ENCODE peak calls at places on chromosomes 13 and 19, in seven cellular contexts. X is endothelial cell, M is lung, U is BE2C, H is astrocyte of the spinal cord, Q is Calu3, B is progenitor cell of endocrine pancreas. I is an unnamed sample.

GRCh38 chr19:8305798-8306197 is 2.4 kb downstream of the CD320 start:
- DNase-seq in B (peak; percentile 5), M (peak; percentile 17), U (peak; percentile 2), X (no peak), H (no peak), Q (no peak), I (peak; percentile 68)

GRCh38 chr13:43261018-43261417 is 237.6 kb downstream of the DNAJC15 start:
- DNase-seq in M (no peak), X (no peak), Q (no peak), U (no peak), H (peak; percentile 49), B (no peak), I (no peak)

GRCh38 chr13:43094901-43095300 is 71.5 kb downstream of the DNAJC15 start:
- DNase-seq in X (no peak), U (no peak), H (no peak), Q (no peak), M (no peak), B (no peak), I (no peak)

GRCh38 chr13:34356686-34357434 is 538.9 kb downstream of the RFC3 start:
- DNase-seq in M (no peak), H (no peak), X (no peak), Q (no peak), B (no peak), U (no peak), I (no peak)

GRCh38 chr19:47891923-47892666 is 6.0 kb upstream of the SULT2A1 start:
- DNase-seq in H (no peak), Q (no peak), B (no peak), U (peak; percentile 40), X (peak; percentile 13), M (no peak), I (no peak)

GRCh38 chr19:40960780-40961179 is 30.3 kb upstream of the CYP2B6 start:
- DNase-seq in M (no peak), B (no peak), U (no peak), Q (no peak), X (no peak), H (no peak), I (no peak)

GRCh38 chr13:110309661-110310524 is 2.8 kb downstream of the COL4A2 start:
- DNase-seq in B (no peak), H (no peak), Q (no peak), U (no peak), X (no peak), M (no peak), I (no peak)

GRCh38 chr13:66644855-66645460 is 585.2 kb downstream of the PCDH9 start:
- DNase-seq in B (no peak), X (no peak), Q (no peak), U (no peak), H (no peak), M (no peak), I (no peak)

GRCh38 chr13:76293751-76294150 is 592.5 kb downstream of the KCTD12 start:
- DNase-seq in U (no peak), B (no peak), M (no peak), Q (no peak), X (no peak), H (no peak), I (no peak)

GRCh38 chr13:66200555-66200954 is 1029.6 kb downstream of the PCDH9 start:
- DNase-seq in B (no peak), Q (no peak), M (no peak), X (no peak), U (no peak), H (no peak), I (no peak)

GRCh38 chr13:76672422-76672821 is 213.8 kb downstream of the KCTD12 start:
- DNase-seq in U (no peak), B (no peak), Q (no peak), X (no peak), H (peak; percentile 71), M (no peak), I (no peak)

GRCh38 chr13:109816112-109816978 is 30.0 kb upstream of the IRS2 start:
- DNase-seq in X (no peak), B (no peak), M (no peak), Q (no peak), U (no peak), H (no peak), I (no peak)

GRCh38 chr13:94947965-94948371 is 235.6 kb upstream of the SOX21 start:
- DNase-seq in Q (no peak), B (no peak), X (no peak), M (no peak), H (peak; percentile 58), U (no peak), I (no peak)

GRCh38 chr19:35328851-35329285 is at the start of gene CD22:
- DNase-seq in B (no peak), H (no peak), Q (no peak), M (no peak), U (no peak), X (no peak), I (no peak)

GRCh38 chr13:111561091-111561778 is 240.8 kb downstream of the TEX29 start:
- DNase-seq in U (no peak), X (no peak), H (no peak), Q (no peak), M (no peak), B (no peak), I (no peak)

GRCh38 chr19:57623091-57623490 is 9.0 kb downstream of the ZNF134 start:
- DNase-seq in Q (no peak), U (no peak), M (no peak), H (no peak), B (no peak), X (no peak), I (no peak)

GRCh38 chr19:37932985-37933953 is 26.3 kb downstream of the SIPA1L3 start:
- DNase-seq in Q (peak; percentile 83), U (peak; percentile 53), B (no peak), M (no peak), X (no peak), H (peak; percentile 61), I (no peak)

GRCh38 chr19:1872807-1873523 is 9.6 kb upstream of the KLF16 start:
- DNase-seq in H (no peak), U (no peak), B (no peak), Q (no peak), M (no peak), X (no peak), I (no peak)

GRCh38 chr19:1874554-1875185 is 10.6 kb downstream of the ABHD17A start:
- DNase-seq in X (no peak), H (no peak), B (no peak), M (no peak), U (no peak), Q (no peak), I (no peak)

GRCh38 chr19:1873524-1874473 is 10.4 kb upstream of the KLF16 start:
- DNase-seq in B (no peak), U (peak; percentile 81), X (no peak), Q (no peak), H (no peak), M (no peak), I (no peak)

GRCh38 chr19:1871630-1872029 is 8.3 kb upstream of the KLF16 start:
- DNase-seq in B (no peak), Q (no peak), U (no peak), M (no peak), H (no peak), X (no peak), I (no peak)

DNA sequence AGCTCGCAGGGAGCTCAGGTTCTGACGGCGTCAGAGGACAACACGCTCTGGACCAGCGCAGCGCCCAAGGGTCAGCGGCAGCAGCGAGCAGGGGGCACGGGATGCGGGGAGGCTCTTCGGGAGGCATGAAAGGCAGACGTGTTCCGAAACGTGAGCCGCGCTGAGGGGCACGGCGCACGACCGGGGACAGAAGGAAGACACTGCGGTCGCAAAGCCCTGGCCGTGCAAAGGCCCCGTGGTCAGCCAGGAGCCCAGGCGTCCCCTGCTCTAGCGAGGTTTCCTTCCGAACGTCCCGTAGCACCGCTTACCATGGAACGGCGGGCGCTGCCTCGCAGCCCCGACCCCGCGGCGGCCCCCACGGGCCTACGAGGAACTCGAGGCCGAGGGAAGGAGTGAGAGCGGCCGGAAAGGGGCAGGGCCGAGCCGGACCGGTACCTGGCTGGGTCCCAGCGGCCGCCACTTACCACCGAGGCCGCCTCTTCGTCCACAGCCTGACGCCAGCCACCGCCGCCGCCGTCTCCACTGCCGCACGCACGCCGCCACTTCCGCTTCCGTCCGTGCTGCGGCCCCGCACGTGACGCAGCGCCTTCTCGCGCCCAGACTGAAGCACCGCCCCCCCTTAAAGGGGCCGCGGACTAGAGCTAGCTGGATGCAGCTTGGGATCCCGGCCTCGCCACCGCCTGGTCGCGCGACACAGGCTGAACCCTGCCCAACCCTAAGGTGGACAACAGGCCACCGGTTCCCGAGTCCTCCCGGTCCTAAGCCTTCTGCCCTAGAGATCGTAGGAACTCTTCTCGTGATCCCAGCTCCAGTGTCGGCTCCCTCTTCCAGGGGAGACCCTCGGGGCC is 9.4 kb downstream of the ABHD17A start:
- DNase-seq in B (peak; percentile 76), H (peak; percentile 87), U (peak; percentile 95), X (peak; percentile 91), M (peak; percentile 90), Q (peak; percentile 86), I (peak; percentile 96)
- TF ChIP-seq CTCF in B (no peak), H (no peak), U (no peak), X (no peak), M (no peak), Q (no peak), I (no peak)

DNA sequence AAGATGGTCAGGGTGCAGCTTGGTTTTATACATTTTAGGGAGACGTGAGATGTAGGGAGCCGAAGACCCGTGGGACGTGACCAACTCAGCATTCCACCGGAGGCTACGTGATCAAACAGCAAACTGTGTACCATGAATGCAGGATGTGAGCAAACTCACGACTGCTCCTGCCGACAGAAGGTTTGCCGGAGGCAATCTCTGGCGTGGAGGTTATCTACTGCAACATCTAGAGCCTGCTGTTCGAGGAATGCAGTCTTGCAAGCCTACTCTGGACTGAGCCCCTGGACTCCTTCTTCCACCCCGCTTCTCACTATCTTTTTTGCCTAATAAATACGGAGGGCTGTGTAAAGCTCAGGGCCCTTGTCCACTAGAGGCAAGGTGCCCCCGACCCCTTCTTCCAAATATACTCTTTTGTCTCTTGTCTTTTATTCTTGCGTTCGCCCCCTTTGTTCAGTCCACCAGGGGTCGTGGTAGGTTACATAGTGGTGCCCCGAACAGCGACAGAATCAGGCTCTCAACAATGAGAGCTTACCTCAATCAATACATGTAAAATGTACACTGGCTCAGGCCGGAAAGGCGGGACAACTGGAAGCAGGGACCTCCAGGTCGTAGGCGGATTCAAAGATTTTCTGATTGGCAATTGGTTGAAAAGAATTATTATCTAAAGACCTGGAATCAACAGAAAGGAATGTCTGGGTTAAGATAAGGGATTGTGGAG is 8.9 kb upstream of the OR1I1 start:
- DNase-seq in X (peak; percentile 7), Q (peak; percentile 54), B (no peak), U (peak; percentile 18), H (no peak), M (no peak), I (no peak)
- TF ChIP-seq CTCF in X (no peak), Q (no peak), B (no peak), U (peak; percentile 46), H (no peak), M (no peak), I (no peak)

GRCh38 chr13:46622013-46622917 is 69.3 kb downstream of the LRCH1 start:
- DNase-seq in B (no peak), H (no peak), U (no peak), M (no peak), X (no peak), Q (no peak), I (no peak)
- TF ChIP-seq CTCF in B (no peak), H (no peak), U (no peak), M (no peak), X (no peak), Q (no peak), I (no peak)

DNA sequence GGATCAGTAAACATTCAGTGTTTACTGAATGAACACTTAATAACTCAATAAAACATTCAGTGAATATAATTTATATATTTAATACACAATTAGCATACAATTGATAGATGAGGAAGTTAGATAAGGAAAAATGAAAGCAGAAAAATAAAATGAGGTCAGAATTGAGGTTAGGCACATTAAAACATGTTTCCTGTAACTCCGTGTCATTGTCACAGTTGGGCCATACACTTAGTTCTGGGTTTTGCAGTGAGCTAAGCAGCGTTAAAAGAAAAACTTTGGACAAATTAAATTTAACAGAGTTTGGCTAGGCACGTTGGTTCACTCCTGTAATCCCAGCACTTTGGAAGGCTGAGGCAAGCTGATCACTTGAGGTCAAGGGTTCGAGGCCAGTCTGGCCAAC is 71.4 kb downstream of the MIPEP start:
- DNase-seq in B (no peak), U (no peak), Q (no peak), M (no peak), H (no peak), X (no peak), I (no peak)
- TF ChIP-seq CTCF in B (no peak), U (no peak), Q (no peak), M (no peak), H (no peak), X (no peak), I (no peak)

I was measured in osteocyte.